ENCODE peak calls at places on chromosome 14, in nine cellular contexts. D is BJ, I is LoVo, R is Right ventricle myocardium superior, M is T-helper 9 cell, K is GM03348, T is pancreas, C is stomach, Y is GM10248. Q is an unnamed sample.

GRCh38 chr14:56002316-56002715 is 115.9 kb upstream of the PELI2 start:
- DNase-seq in C (no peak), T (no peak), I (no peak), M (no peak), D (peak; percentile 19), R (no peak), K (peak; percentile 20), Y (no peak), Q (peak; percentile 25)

GRCh38 chr14:79587194-79587593 is 624.1 kb downstream of the DIO2 start:
- DNase-seq in R (no peak), Y (no peak), I (no peak), K (no peak), C (no peak), M (no peak), T (no peak), D (no peak), Q (no peak)

GRCh38 chr14:37326434-37326833 is 128.7 kb downstream of the MIPOL1 start:
- DNase-seq in K (no peak), I (no peak), R (no peak), M (no peak), C (no peak), D (no peak), Y (no peak), T (no peak), Q (no peak)

GRCh38 chr14:63710497-63710896 is 17.4 kb downstream of the SGPP1 start:
- DNase-seq in K (no peak), Y (no peak), T (no peak), M (no peak), D (no peak), R (no peak), I (no peak), C (no peak), Q (no peak)

GRCh38 chr14:100032749-100033148 is 32.5 kb upstream of the EVL start:
- DNase-seq in K (no peak), C (no peak), D (no peak), T (no peak), Y (no peak), I (no peak), M (no peak), R (no peak), Q (no peak)

GRCh38 chr14:100067971-100068959 is 3.0 kb downstream of the EVL start:
- DNase-seq in D (no peak), C (peak; percentile 67), M (peak; percentile 82), I (peak; percentile 55), K (no peak), Y (peak; percentile 32), R (peak; percentile 53), T (no peak), Q (no peak)

GRCh38 chr14:96052541-96053105 is 13.5 kb downstream of the C14orf132 start:
- DNase-seq in T (no peak), Y (no peak), C (no peak), M (no peak), R (no peak), I (no peak), K (no peak), D (no peak), Q (no peak)

GRCh38 chr14:73786632-73786941 is 65.0 kb upstream of the PTGR2 start:
- DNase-seq in D (no peak), C (peak; percentile 46), T (peak; percentile 43), R (peak; percentile 69), M (no peak), K (peak; percentile 45), I (no peak), Y (no peak), Q (peak; percentile 55)

GRCh38 chr14:100692859-100693558 is 33.7 kb upstream of the DLK1 start:
- DNase-seq in D (no peak), R (no peak), M (no peak), C (no peak), K (peak; percentile 86), T (no peak), Y (no peak), I (peak; percentile 16), Q (no peak)

GRCh38 chr14:76461886-76462285 is 85.9 kb downstream of the ESRRB start:
- DNase-seq in D (no peak), M (no peak), Y (no peak), R (no peak), K (no peak), I (no peak), C (no peak), T (no peak), Q (no peak)

GRCh38 chr14:95207475-95208253 is 50.3 kb upstream of the DICER1 start:
- DNase-seq in Y (no peak), T (no peak), R (no peak), K (no peak), M (no peak), I (no peak), D (no peak), C (no peak), Q (no peak)

GRCh38 chr14:91417983-91418386 is 365 bp upstream of the CCDC88C start:
- DNase-seq in C (peak; percentile 61), K (no peak), D (no peak), I (peak; percentile 68), M (peak; percentile 56), R (no peak), Y (peak; percentile 65), T (peak; percentile 44), Q (peak; percentile 77)

GRCh38 chr14:20683896-20684661 is at the start of gene RNASE4:
- DNase-seq in K (peak; percentile 87), T (peak; percentile 84), Y (peak; percentile 59), M (peak; percentile 73), D (no peak), R (peak; percentile 91), I (peak; percentile 79), C (peak; percentile 92), Q (peak; percentile 84)

GRCh38 chr14:22598896-22599244 is 770 bp downstream of the ABHD4 start:
- DNase-seq in C (peak; percentile 64), D (no peak), M (no peak), Y (peak; percentile 43), R (no peak), I (peak; percentile 61), T (peak; percentile 55), K (peak; percentile 66), Q (peak; percentile 61)

GRCh38 chr14:105309371-105309770 is 5.2 kb upstream of the PACS2 start:
- DNase-seq in C (no peak), I (no peak), T (peak; percentile 74), D (no peak), K (no peak), Y (no peak), R (peak; percentile 1), M (no peak), Q (no peak)

GRCh38 chr14:49702725-49703124 is 9.8 kb downstream of the KLHDC1 start:
- DNase-seq in I (no peak), M (no peak), T (no peak), K (no peak), Y (no peak), R (no peak), C (no peak), D (no peak), Q (no peak)

GRCh38 chr14:60485600-60486251 is at the start of gene C14orf39:
- DNase-seq in R (no peak), I (no peak), M (no peak), T (no peak), D (no peak), C (no peak), K (peak; percentile 23), Y (peak; percentile 15), Q (no peak)

GRCh38 chr14:50085570-50086315 is 30.6 kb downstream of the VCPKMT start:
- DNase-seq in Y (peak; percentile 69), R (no peak), M (no peak), I (no peak), C (no peak), D (no peak), K (peak; percentile 53), T (no peak), Q (no peak)

GRCh38 chr14:52701223-52701622 is 5.8 kb upstream of the PSMC6 start:
- DNase-seq in R (no peak), T (no peak), I (no peak), Y (no peak), M (no peak), K (no peak), D (no peak), C (no peak), Q (no peak)

GRCh38 chr14:101083564-101084435 is 180.3 kb upstream of the RTL1 start:
- DNase-seq in C (peak; percentile 21), T (no peak), Y (no peak), I (no peak), M (no peak), R (no peak), K (no peak), D (no peak), Q (no peak)

GRCh38 chr14:100391777-100392176 is 68.6 kb downstream of the SLC25A47 start:
- DNase-seq in R (no peak), I (no peak), M (no peak), K (peak; percentile 62), T (no peak), D (peak; percentile 66), Y (no peak), C (no peak), Q (no peak)

GRCh38 chr14:74491952-74492351 is 1.2 kb downstream of the NPC2 start:
- DNase-seq in Y (no peak), D (no peak), R (no peak), M (no peak), I (peak; percentile 16), K (peak; percentile 55), T (no peak), C (no peak), Q (peak; percentile 57)

GRCh38 chr14:20620798-20621478 is 20.6 kb downstream of the OR6S1 start:
- DNase-seq in K (no peak), I (no peak), R (no peak), M (no peak), T (no peak), C (no peak), D (no peak), Y (no peak), Q (peak; percentile 51)

Q was measured in Caco-2.